ENCODE peak calls at places on chromosome 1, in seven cellular contexts. One of them, this sample, is unnamed.

GRCh38 chr1:230058619-230059018 is 8.4 kb upstream of the GALNT2 start:
- DNase-seq in SW480: no peak
- DNase-seq in Calu3: no peak
- DNase-seq in esophagus muscularis mucosa: peak
- DNase-seq in stimulated activated CD8-positive, alpha-beta memory T cell treated with anti-CD3 and anti-CD28 coated beads, Interleukin-2, amount 100 ng/mL, for 48 hours: no peak
- DNase-seq in HFF-Myc: no peak
- DNase-seq in neural crest cell: no peak
- DNase-seq in this sample: no peak

GRCh38 chr1:215407575-215407974 is 159.5 kb upstream of the KCTD3 start:
- DNase-seq in HFF-Myc: no peak
- DNase-seq in SW480: no peak
- DNase-seq in neural crest cell: no peak
- DNase-seq in esophagus muscularis mucosa: no peak
- DNase-seq in stimulated activated CD8-positive, alpha-beta memory T cell treated with anti-CD3 and anti-CD28 coated beads, Interleukin-2, amount 100 ng/mL, for 48 hours: no peak
- DNase-seq in Calu3: no peak
- DNase-seq in this sample: no peak

GRCh38 chr1:205303247-205303888 is 18.2 kb downstream of the NUAK2 start:
- DNase-seq in neural crest cell: no peak
- DNase-seq in HFF-Myc: no peak
- DNase-seq in Calu3: no peak
- DNase-seq in stimulated activated CD8-positive, alpha-beta memory T cell treated with anti-CD3 and anti-CD28 coated beads, Interleukin-2, amount 100 ng/mL, for 48 hours: no peak
- DNase-seq in SW480: no peak
- DNase-seq in esophagus muscularis mucosa: no peak
- DNase-seq in this sample: no peak

GRCh38 chr1:12229835-12230548 is at the start of gene VPS13D:
- DNase-seq in HFF-Myc: no peak
- DNase-seq in esophagus muscularis mucosa: no peak
- DNase-seq in stimulated activated CD8-positive, alpha-beta memory T cell treated with anti-CD3 and anti-CD28 coated beads, Interleukin-2, amount 100 ng/mL, for 48 hours: peak
- DNase-seq in SW480: peak
- DNase-seq in Calu3: peak
- DNase-seq in neural crest cell: peak
- DNase-seq in this sample: peak

GRCh38 chr1:234617135-234617985 is 7.4 kb upstream of the IRF2BP2 start:
- DNase-seq in SW480: no peak
- DNase-seq in esophagus muscularis mucosa: no peak
- DNase-seq in neural crest cell: no peak
- DNase-seq in HFF-Myc: no peak
- DNase-seq in Calu3: no peak
- DNase-seq in stimulated activated CD8-positive, alpha-beta memory T cell treated with anti-CD3 and anti-CD28 coated beads, Interleukin-2, amount 100 ng/mL, for 48 hours: no peak
- DNase-seq in this sample: no peak

GRCh38 chr1:109499661-109500536 is 6.0 kb downstream of the CYB561D1 start:
- DNase-seq in neural crest cell: no peak
- DNase-seq in SW480: peak
- DNase-seq in stimulated activated CD8-positive, alpha-beta memory T cell treated with anti-CD3 and anti-CD28 coated beads, Interleukin-2, amount 100 ng/mL, for 48 hours: peak
- DNase-seq in HFF-Myc: no peak
- DNase-seq in Calu3: peak
- DNase-seq in esophagus muscularis mucosa: no peak
- DNase-seq in this sample: peak

GRCh38 chr1:1109743-1110142 is 6.1 kb downstream of the C1orf159 start:
- DNase-seq in neural crest cell: no peak
- DNase-seq in SW480: no peak
- DNase-seq in Calu3: peak
- DNase-seq in esophagus muscularis mucosa: no peak
- DNase-seq in stimulated activated CD8-positive, alpha-beta memory T cell treated with anti-CD3 and anti-CD28 coated beads, Interleukin-2, amount 100 ng/mL, for 48 hours: no peak
- DNase-seq in HFF-Myc: no peak
- DNase-seq in this sample: no peak

GRCh38 chr1:190479537-190479936 is 1.9 kb upstream of the BRINP3 start:
- DNase-seq in Calu3: no peak
- DNase-seq in HFF-Myc: no peak
- DNase-seq in stimulated activated CD8-positive, alpha-beta memory T cell treated with anti-CD3 and anti-CD28 coated beads, Interleukin-2, amount 100 ng/mL, for 48 hours: no peak
- DNase-seq in neural crest cell: no peak
- DNase-seq in SW480: no peak
- DNase-seq in esophagus muscularis mucosa: no peak
- DNase-seq in this sample: peak

GRCh38 chr1:20932437-20932977 is 145.4 kb upstream of the HP1BP3 start:
- DNase-seq in esophagus muscularis mucosa: no peak
- DNase-seq in stimulated activated CD8-positive, alpha-beta memory T cell treated with anti-CD3 and anti-CD28 coated beads, Interleukin-2, amount 100 ng/mL, for 48 hours: no peak
- DNase-seq in HFF-Myc: no peak
- DNase-seq in neural crest cell: no peak
- DNase-seq in Calu3: no peak
- DNase-seq in SW480: no peak
- DNase-seq in this sample: no peak

GRCh38 chr1:76073471-76073870 is 1.1 kb upstream of the ST6GALNAC3 start:
- DNase-seq in neural crest cell: no peak
- DNase-seq in Calu3: no peak
- DNase-seq in SW480: no peak
- DNase-seq in stimulated activated CD8-positive, alpha-beta memory T cell treated with anti-CD3 and anti-CD28 coated beads, Interleukin-2, amount 100 ng/mL, for 48 hours: no peak
- DNase-seq in HFF-Myc: no peak
- DNase-seq in esophagus muscularis mucosa: no peak
- DNase-seq in this sample: no peak

This sample was measured in DMS53.